ENCODE peak calls at places on chromosomes 2 and 18, in nine cellular contexts. B is LNCaP clone FGC; A is aorta; I is NCI-H1048; O is stimulated activated CD4-positive, alpha-beta T cell treated with anti-CD3 and anti-CD28 coated beads, Interleukin-1b, Interleukin-23, amount 100 ng/mL, for 1 hour; T is H54; L is stimulated activated naive CD8-positive, alpha-beta T cell treated with anti-CD3 and anti-CD28 coated beads, Interleukin-15, Interleukin-2, amounts not matched to agents 100 U/mL and 50 U/mL, for 24 hours; S is progenitor cell of endocrine pancreas; P is astrocyte of the spinal cord. N is an unnamed sample.

GRCh38 chr2:41827354-41827971 is 220.4 kb upstream of the PKDCC start:
- DNase-seq in T (no peak), P (no peak), I (no peak), L (no peak), S (no peak), B (no peak), A (no peak), O (no peak), N (no peak)

GRCh38 chr2:9232886-9233285 is 26.3 kb downstream of the ASAP2 start:
- DNase-seq in S (no peak), T (no peak), P (peak), A (no peak), B (no peak), I (no peak), L (no peak), O (no peak), N (no peak)

GRCh38 chr2:231530099-231531085 is at the start of gene NMUR1:
- DNase-seq in T (no peak), P (no peak), I (no peak), L (peak), O (peak), S (peak), A (peak), B (no peak), N (peak)

GRCh38 chr18:32383040-32383819 is 87.5 kb downstream of the GAREM1 start:
- DNase-seq in O (no peak), I (no peak), T (peak), L (no peak), S (no peak), A (no peak), B (no peak), P (peak), N (no peak)

GRCh38 chr2:117984208-117984607 is 29.7 kb downstream of the CCDC93 start:
- DNase-seq in P (no peak), L (no peak), A (no peak), T (no peak), B (no peak), S (no peak), O (no peak), I (no peak), N (no peak)

GRCh38 chr2:125471963-125472362 is 1184.0 kb upstream of the GYPC start:
- DNase-seq in L (no peak), O (no peak), P (no peak), B (no peak), T (peak), A (no peak), S (peak), I (no peak), N (no peak)

GRCh38 chr2:233252227-233252626 is 754 bp downstream of the ATG16L1 start:
- DNase-seq in L (no peak), B (no peak), S (no peak), T (no peak), O (no peak), A (no peak), I (no peak), P (no peak), N (no peak)

GRCh38 chr2:9366041-9366440 is 57.3 kb downstream of the ITGB1BP1 start:
- DNase-seq in B (no peak), P (no peak), T (no peak), O (no peak), A (no peak), L (no peak), I (no peak), S (no peak), N (no peak)

GRCh38 chr2:95270541-95271081 is 3.6 kb upstream of the PROM2 start:
- DNase-seq in P (no peak), O (no peak), T (no peak), S (peak), I (no peak), B (no peak), A (no peak), L (no peak), N (no peak)

GRCh38 chr2:235896061-235896460 is 272.1 kb downstream of the GBX2 start:
- DNase-seq in L (no peak), B (no peak), T (no peak), P (no peak), A (no peak), I (no peak), S (no peak), O (no peak), N (no peak)

GRCh38 chr2:57877811-57878572 is 168.6 kb upstream of the VRK2 start:
- DNase-seq in O (no peak), S (no peak), L (no peak), T (no peak), A (no peak), P (no peak), I (no peak), B (no peak), N (no peak)

GRCh38 chr2:101113441-101114267 is 37.5 kb downstream of the TBC1D8 start:
- DNase-seq in S (no peak), P (peak), T (peak), B (peak), L (no peak), O (no peak), A (no peak), I (no peak), N (no peak)

GRCh38 chr2:154130821-154131220 is 259.1 kb downstream of the GALNT13 start:
- DNase-seq in P (no peak), O (no peak), B (no peak), T (no peak), A (no peak), I (no peak), L (no peak), S (no peak), N (no peak)

GRCh38 chr18:43744960-43745740 is 467.9 kb upstream of the SYT4 start:
- DNase-seq in A (no peak), S (no peak), P (no peak), I (no peak), L (no peak), T (no peak), B (no peak), O (no peak), N (no peak)

GRCh38 chr2:7730990-7731389 is 813.8 kb downstream of the RNF144A start:
- DNase-seq in O (no peak), A (no peak), P (no peak), T (no peak), B (no peak), I (no peak), L (no peak), S (no peak), N (no peak)

GRCh38 chr2:156452971-156453370 is 16.8 kb downstream of the GPD2 start:
- DNase-seq in O (no peak), A (no peak), S (no peak), B (no peak), L (no peak), I (no peak), P (peak), T (no peak), N (no peak)

GRCh38 chr2:172467382-172467781 is 40.0 kb downstream of the ITGA6 start:
- DNase-seq in S (no peak), O (no peak), P (no peak), A (no peak), B (no peak), T (no peak), I (no peak), L (no peak), N (no peak)

GRCh38 chr2:199207011-199207410 is 250.7 kb downstream of the SATB2 start:
- DNase-seq in S (no peak), O (no peak), B (no peak), L (no peak), T (no peak), A (no peak), P (no peak), I (no peak), N (no peak)

GRCh38 chr2:236446521-236446920 is 123.1 kb upstream of the ACKR3 start:
- DNase-seq in S (no peak), A (no peak), O (no peak), T (no peak), P (no peak), B (no peak), L (no peak), I (no peak), N (no peak)

GRCh38 chr2:166627893-166628292 is 133.8 kb upstream of the SCN7A start:
- DNase-seq in O (no peak), B (no peak), I (no peak), A (no peak), L (no peak), S (no peak), P (no peak), T (no peak), N (no peak)

GRCh38 chr2:231710751-231711676 is 2.7 kb downstream of the PTMA start:
- DNase-seq in A (peak), P (peak), B (no peak), O (no peak), T (no peak), L (peak), I (no peak), S (no peak), N (no peak)

GRCh38 chr2:186592137-186592875 is 2.5 kb downstream of the ITGAV start:
- DNase-seq in T (no peak), L (no peak), S (no peak), P (no peak), A (no peak), B (no peak), I (no peak), O (no peak), N (no peak)

GRCh38 chr2:239926587-239927234 is 98.4 kb downstream of the NDUFA10 start:
- DNase-seq in T (no peak), P (no peak), I (no peak), L (no peak), O (no peak), S (peak), A (no peak), B (no peak), N (no peak)

GRCh38 chr18:79530821-79531220 is 135.1 kb downstream of the NFATC1 start:
- DNase-seq in S (no peak), B (no peak), I (no peak), O (no peak), A (peak), T (no peak), P (no peak), L (no peak), N (no peak)

GRCh38 chr2:143686585-143687164 is 557.5 kb downstream of the ARHGAP15 start:
- DNase-seq in L (no peak), O (no peak), I (no peak), B (peak), S (no peak), A (no peak), T (peak), P (peak), N (no peak)